ENCODE peak calls at places on chromosomes 3 and 15, in ten cellular contexts. Y is germinal center; N is LHCN-M2; L is nucleus accumbens; R is dermis microvascular lymphatic vessel endothelial cell; H is G401; M is activated T-cell treated with anti-CD3 and anti-CD28 coated beads, Interleukin-2, amount 50 U/mL, for 72 hours; X is EH; U is activated CD4-positive, alpha-beta T cell treated with anti-CD3 and anti-CD28 coated beads, Interleukin-2, amount 50 U/mL, for 1 hour; B is GM03348. Q is an unnamed sample.
A peak's percentile ranks its signal among the peaks of the same experiment; 100 is the strongest.

GRCh38 chr3:185200639-185201038 is 47.8 kb upstream of the C3orf70 start:
- DNase-seq in Y (no peak), N (peak; percentile 83), L (no peak), R (peak; percentile 52), H (no peak), M (no peak), X (peak; percentile 81), U (no peak), B (peak; percentile 60), Q (no peak)

GRCh38 chr3:34016925-34017592 is 218.6 kb downstream of the PDCD6IP start:
- DNase-seq in Y (no peak), N (no peak), L (no peak), R (no peak), H (no peak), M (no peak), X (peak; percentile 61), U (no peak), B (no peak), Q (no peak)

GRCh38 chr3:149288655-149289054 is 44.8 kb downstream of the TM4SF18 start:
- DNase-seq in Y (no peak), N (no peak), L (no peak), R (no peak), H (no peak), M (no peak), X (no peak), U (no peak), B (no peak), Q (no peak)

GRCh38 chr15:92118162-92118935 is 264.8 kb downstream of the SLCO3A1 start:
- DNase-seq in Y (peak; percentile 10), N (no peak), L (no peak), R (no peak), H (no peak), M (no peak), X (peak; percentile 32), U (no peak), B (peak; percentile 44), Q (no peak)

GRCh38 chr15:41695750-41696436 is 35.7 kb downstream of the MGA start:
- DNase-seq in Y (peak; percentile 77), N (peak; percentile 27), L (no peak), R (peak; percentile 81), H (peak; percentile 73), M (peak; percentile 64), X (peak; percentile 59), U (peak; percentile 34), B (no peak), Q (peak; percentile 72)

GRCh38 chr3:42148086-42148842 is 57.1 kb downstream of the TRAK1 start:
- DNase-seq in Y (no peak), N (no peak), L (no peak), R (no peak), H (no peak), M (no peak), X (no peak), U (no peak), B (no peak), Q (no peak)

GRCh38 chr3:31802981-31803380 is 178.1 kb downstream of the OSBPL10 start:
- DNase-seq in Y (peak; percentile 8), N (no peak), L (no peak), R (no peak), H (no peak), M (no peak), X (no peak), U (no peak), B (no peak), Q (no peak)

GRCh38 chr3:13493867-13494441 is 13.8 kb downstream of the HDAC11 start:
- DNase-seq in Y (no peak), N (no peak), L (peak; percentile 62), R (no peak), H (no peak), M (no peak), X (no peak), U (no peak), B (no peak), Q (no peak)

GRCh38 chr3:10192953-10193691 is 28.4 kb downstream of the IRAK2 start:
- DNase-seq in Y (peak; percentile 73), N (peak; percentile 95), L (no peak), R (peak; percentile 96), H (peak; percentile 39), M (peak; percentile 79), X (peak; percentile 98), U (peak; percentile 46), B (peak; percentile 84), Q (peak; percentile 33)

GRCh38 chr15:99090011-99090699 is 14.7 kb upstream of the SYNM start:
- DNase-seq in Y (peak; percentile 63), N (peak; percentile 17), L (no peak), R (no peak), H (no peak), M (no peak), X (no peak), U (no peak), B (no peak), Q (no peak)

GRCh38 chr3:45582407-45582806 is 12.1 kb upstream of the LIMD1 start:
- DNase-seq in Y (no peak), N (peak; percentile 92), L (no peak), R (no peak), H (no peak), M (no peak), X (peak; percentile 58), U (no peak), B (peak; percentile 60), Q (no peak)

GRCh38 chr15:77603616-77604406 is 28.9 kb downstream of the LINGO1 start:
- DNase-seq in Y (no peak), N (no peak), L (no peak), R (no peak), H (peak; percentile 50), M (no peak), X (no peak), U (no peak), B (no peak), Q (no peak)

Q was measured in cerebellar cortex.